ENCODE peak calls at places on chromosome 14, in ten cellular contexts. Y is hepatocyte, W is heart right ventricle, Q is ovary, D is upper lobe of right lung, J is RWPE1, O is Peyer's patch, H is neural progenitor cell, I is transverse colon, K is endothelial cell of umbilical vein. F is an unnamed sample.

GRCh38 chr14:56092761-56093160 is 25.4 kb upstream of the PELI2 start:
- DNase-seq in Y (no peak), W (no peak), Q (no peak), D (no peak), J (no peak), O (no peak), H (no peak), I (no peak), K (no peak), F (no peak)

GRCh38 chr14:57486767-57487379 is 6.8 kb downstream of the CCDC198 start:
- DNase-seq in Y (peak; percentile 63), W (no peak), Q (no peak), D (no peak), J (peak; percentile 50), O (no peak), H (peak; percentile 72), I (no peak), K (peak; percentile 30), F (no peak)

GRCh38 chr14:64566651-64567122 is 16.9 kb downstream of the PPP1R36 start:
- DNase-seq in Y (no peak), W (no peak), Q (no peak), D (no peak), J (no peak), O (no peak), H (no peak), I (no peak), K (peak; percentile 94), F (no peak)

GRCh38 chr14:63493246-63493645 is 49.9 kb downstream of the PPP2R5E start:
- DNase-seq in Y (peak; percentile 23), W (no peak), Q (no peak), D (no peak), J (no peak), O (no peak), H (peak; percentile 64), I (no peak), K (no peak), F (no peak)

GRCh38 chr14:29350496-29350895 is 577.2 kb downstream of the PRKD1 start:
- DNase-seq in Y (no peak), W (no peak), Q (no peak), D (no peak), J (no peak), O (no peak), H (no peak), I (no peak), K (no peak), F (no peak)

GRCh38 chr14:52918486-52918885 is 32.4 kb downstream of the FERMT2 start:
- DNase-seq in Y (no peak), W (no peak), Q (no peak), D (no peak), J (peak; percentile 32), O (no peak), H (no peak), I (no peak), K (peak; percentile 95), F (no peak)

GRCh38 chr14:101708853-101709532 is 52.5 kb upstream of the PPP2R5C start:
- DNase-seq in Y (no peak), W (no peak), Q (no peak), D (no peak), J (no peak), O (no peak), H (no peak), I (no peak), K (no peak), F (no peak)

GRCh38 chr14:96038920-96039632 is at the start of gene C14orf132:
- DNase-seq in Y (peak; percentile 78), W (peak; percentile 57), Q (peak; percentile 69), D (peak; percentile 89), J (peak; percentile 69), O (peak; percentile 70), H (peak; percentile 75), I (peak; percentile 67), K (peak; percentile 33), F (no peak)

GRCh38 chr14:71336488-71337192 is 429.4 kb downstream of the PCNX1 start:
- DNase-seq in Y (peak; percentile 57), W (no peak), Q (no peak), D (no peak), J (no peak), O (no peak), H (no peak), I (no peak), K (no peak), F (no peak)

GRCh38 chr14:71354801-71355200 is 447.5 kb downstream of the PCNX1 start:
- DNase-seq in Y (no peak), W (no peak), Q (no peak), D (no peak), J (peak; percentile 50), O (no peak), H (peak; percentile 47), I (no peak), K (no peak), F (peak; percentile 49)

GRCh38 chr14:24309538-24310386 is at the start of gene LTB4R2:
- DNase-seq in Y (no peak), W (no peak), Q (no peak), D (no peak), J (peak; percentile 73), O (no peak), H (no peak), I (no peak), K (no peak), F (no peak)

GRCh38 chr14:89801128-89801527 is 153.4 kb downstream of the EFCAB11 start:
- DNase-seq in Y (no peak), W (no peak), Q (no peak), D (no peak), J (peak; percentile 92), O (no peak), H (no peak), I (no peak), K (no peak), F (peak; percentile 96)

GRCh38 chr14:59229653-59230406 is 41.4 kb downstream of the DAAM1 start:
- DNase-seq in Y (no peak), W (no peak), Q (no peak), D (no peak), J (no peak), O (no peak), H (no peak), I (no peak), K (no peak), F (no peak)

GRCh38 chr14:88468396-88468795 is 82.9 kb downstream of the SPATA7 start:
- DNase-seq in Y (no peak), W (no peak), Q (no peak), D (no peak), J (peak; percentile 26), O (no peak), H (no peak), I (no peak), K (peak; percentile 21), F (no peak)

GRCh38 chr14:104516906-104517305 is 62.7 kb upstream of the C14orf180 start:
- DNase-seq in Y (no peak), W (no peak), Q (no peak), D (no peak), J (no peak), O (no peak), H (no peak), I (no peak), K (no peak), F (no peak)

GRCh38 chr14:104866451-104867370 is 1.6 kb downstream of the CEP170B start:
- DNase-seq in Y (peak; percentile 6), W (no peak), Q (peak; percentile 21), D (peak; percentile 63), J (no peak), O (peak; percentile 43), H (peak; percentile 5), I (no peak), K (no peak), F (no peak)

DNA sequence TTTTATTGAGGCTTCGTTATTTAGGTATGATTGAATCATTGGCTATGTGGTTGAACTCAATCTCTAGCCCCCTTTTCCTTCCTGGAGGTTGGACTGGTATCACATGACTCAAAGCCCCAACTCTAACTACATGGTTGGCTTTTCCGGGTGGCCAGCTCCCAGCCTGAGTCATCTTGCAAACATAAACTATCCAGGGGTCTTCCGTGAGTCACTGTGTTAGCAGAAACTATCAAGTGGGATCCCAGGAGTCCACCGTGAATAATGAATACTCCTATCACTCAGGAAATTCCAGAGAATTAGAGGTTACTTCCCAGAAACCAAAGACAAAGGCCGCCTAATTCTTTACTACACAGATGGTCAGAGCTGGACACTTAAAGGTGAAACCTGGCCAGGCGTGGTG is 19.7 kb upstream of the PLEKHD1 start:
- DNase-seq in Y (no peak), W (no peak), Q (no peak), D (no peak), J (peak; percentile 73), O (no peak), H (no peak), I (no peak), K (peak; percentile 94), F (no peak)
- H3K27ac ChIP-seq in Y (no peak overlapping the region), W (no peak overlapping the region), Q (no peak overlapping the region), D (no peak overlapping the region), J (peak overlapping the region; percentile 67), O (no peak overlapping the region), H (no peak overlapping the region), I (no peak overlapping the region), K (peak overlapping the region; percentile 94), F (no peak overlapping the region)

DNA sequence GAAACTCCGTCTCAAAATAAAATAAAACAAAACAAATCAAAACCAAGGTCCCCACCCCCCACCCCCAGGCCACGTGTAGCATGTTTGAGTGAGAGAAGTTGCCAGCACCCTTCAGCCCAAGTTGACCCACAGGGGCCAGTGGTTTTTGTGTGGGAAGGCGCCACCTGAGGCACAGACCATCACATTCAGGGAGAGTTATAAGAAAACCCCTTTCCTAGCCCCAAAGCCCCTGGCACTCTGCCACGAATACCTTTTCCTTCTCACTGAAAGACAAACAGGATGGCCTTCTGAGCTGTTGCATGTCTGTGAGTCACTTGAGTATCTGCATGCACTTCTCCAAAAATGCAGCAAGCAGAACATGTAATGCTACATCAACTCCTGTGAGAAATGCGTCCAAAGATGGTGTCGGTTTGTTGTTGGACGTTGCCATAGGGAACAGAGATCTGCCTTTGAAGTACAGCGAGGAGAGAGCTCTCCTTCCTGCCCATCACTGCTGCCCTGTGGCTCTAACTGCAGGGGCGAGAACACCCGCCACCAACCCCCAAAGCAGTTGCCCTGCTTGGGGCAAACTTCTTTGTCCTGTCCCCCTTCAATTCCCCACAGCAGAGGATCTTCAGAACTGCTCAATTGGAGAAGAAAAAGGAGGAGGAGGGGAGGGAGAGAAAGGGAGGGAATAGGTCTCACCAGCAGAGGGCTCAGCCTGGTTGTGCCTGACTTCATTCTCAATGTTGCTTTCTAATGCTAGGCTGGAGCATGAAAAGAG is 2.7 kb upstream of the TRAF3 start:
- DNase-seq in Y (peak; percentile 84), W (peak; percentile 39), Q (peak; percentile 33), D (no peak), J (peak; percentile 61), O (peak; percentile 83), H (peak; percentile 78), I (peak; percentile 64), K (peak; percentile 69), F (no peak)
- H3K27ac ChIP-seq in Y (no peak overlapping the region), W (no peak overlapping the region), Q (no peak overlapping the region), D (no peak overlapping the region), J (peak overlapping the region; percentile 82), O (peak overlapping the region; percentile 89), H (no peak overlapping the region), I (peak overlapping the region; percentile 2), K (no peak overlapping the region), F (peak overlapping the region; percentile 30)

GRCh38 chr14:79514700-79515099 is 696.6 kb downstream of the DIO2 start:
- DNase-seq in Y (peak; percentile 5), W (no peak), Q (no peak), D (no peak), J (no peak), O (no peak), H (no peak), I (no peak), K (no peak), F (no peak)
- H3K27ac ChIP-seq in Y (peak overlapping the region; percentile 44), W (no peak overlapping the region), Q (no peak overlapping the region), D (no peak overlapping the region), J (no peak overlapping the region), O (no peak overlapping the region), H (peak overlapping the region; percentile 66), I (no peak overlapping the region), K (no peak overlapping the region), F (no peak overlapping the region)

GRCh38 chr14:81209187-81209836 is 11.4 kb downstream of the GTF2A1 start:
- DNase-seq in Y (no peak), W (no peak), Q (no peak), D (no peak), J (no peak), O (no peak), H (no peak), I (no peak), K (no peak), F (no peak)
- H3K27ac ChIP-seq in Y (no peak overlapping the region), W (no peak overlapping the region), Q (no peak overlapping the region), D (no peak overlapping the region), J (no peak overlapping the region), O (no peak overlapping the region), H (no peak overlapping the region), I (no peak overlapping the region), K (no peak overlapping the region), F (no peak overlapping the region)

F was measured in keratinocyte.